ENCODE peak calls at places on chromosomes 4 and X, in five cellular contexts. L is H9, P is neuronal stem cell, R is H1, W is trophoblast cell. K is an unnamed sample.

GRCh38 chrX:107565916-107566602 is 62.3 kb upstream of the PRPS1 start:
- DNase-seq in L (peak), P (peak), R (no peak), W (no peak), K (peak)

GRCh38 chr4:16337936-16338335 is 111.7 kb upstream of the TAPT1 start:
- DNase-seq in P (no peak), L (no peak), W (no peak), R (no peak), K (no peak)

GRCh38 chr4:48340276-48340904 is 939 bp upstream of the SLAIN2 start:
- DNase-seq in W (peak), L (no peak), P (peak), R (no peak), K (peak)

GRCh38 chr4:8920969-8921368 is 49.3 kb upstream of the HMX1 start:
- DNase-seq in P (no peak), R (no peak), W (no peak), L (no peak), K (no peak)

GRCh38 chrX:41441934-41442823 is 5.0 kb upstream of the NYX start:
- DNase-seq in P (peak), W (peak), L (peak), R (peak), K (peak)

GRCh38 chr4:128358231-128358902 is 70.8 kb upstream of the PGRMC2 start:
- DNase-seq in L (no peak), W (peak), R (no peak), P (no peak), K (peak)

GRCh38 chr4:176566769-176567168 is 226.0 kb downstream of the VEGFC start:
- DNase-seq in L (no peak), R (no peak), P (no peak), W (no peak), K (no peak)

GRCh38 chrX:120549483-120550452 is 11.0 kb downstream of the CUL4B start:
- DNase-seq in P (no peak), R (no peak), L (no peak), W (peak), K (peak)

GRCh38 chr4:185020293-185020808 is 2.1 kb downstream of the HELT start:
- DNase-seq in L (peak), R (no peak), W (no peak), P (no peak), K (no peak)

GRCh38 chr4:185020863-185021761 is 2.8 kb downstream of the HELT start:
- DNase-seq in R (no peak), P (no peak), L (no peak), W (no peak), K (no peak)

GRCh38 chr4:185018834-185019450 is 652 bp downstream of the HELT start:
- DNase-seq in L (peak), P (no peak), W (no peak), R (no peak), K (peak)

GRCh38 chr4:185017964-185018772 is at the start of gene HELT:
- DNase-seq in W (no peak), P (no peak), L (peak), R (no peak), K (no peak)

GRCh38 chr4:185019451-185020292 is 1.4 kb downstream of the HELT start:
- DNase-seq in P (no peak), W (no peak), R (no peak), L (peak), K (no peak)
- H3K4me2 ChIP-seq in P (peak), W (peak), R (peak), L (peak), K (no peak)

DNA sequence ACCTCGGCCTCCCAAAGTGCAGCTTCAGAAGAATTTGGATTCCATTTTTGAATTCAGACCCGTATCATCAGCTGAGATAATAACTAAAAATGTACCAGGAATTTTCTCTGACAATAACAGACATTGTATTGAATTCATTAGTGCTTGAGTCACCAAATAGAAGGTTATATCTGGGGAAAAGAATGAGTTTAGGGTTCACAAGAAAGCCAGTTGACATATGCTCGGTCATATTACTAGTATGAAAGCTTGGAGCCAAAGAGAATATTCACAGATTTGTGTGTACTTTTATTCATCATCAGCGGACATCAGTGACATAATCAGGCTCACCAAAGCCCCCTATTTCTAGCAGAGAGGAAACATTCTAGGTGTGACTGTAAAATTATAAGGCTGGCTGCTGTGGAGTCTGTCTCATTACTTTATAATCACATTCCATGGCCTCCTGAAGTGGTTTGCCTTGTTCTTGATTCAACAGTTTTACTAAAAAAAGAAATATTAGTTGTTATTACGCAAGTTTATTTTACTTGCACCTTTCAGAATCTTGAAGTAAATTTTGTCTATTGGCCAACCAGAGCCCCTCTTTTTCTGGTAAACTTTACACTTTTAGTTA is 14.6 kb upstream of the DCTD start:
- DNase-seq in P (no peak), W (no peak), R (no peak), L (no peak), K (no peak)
- H2BK12ac ChIP-seq in P (no peak), W (no peak), R (no peak), L (no peak), K (no peak)

DNA sequence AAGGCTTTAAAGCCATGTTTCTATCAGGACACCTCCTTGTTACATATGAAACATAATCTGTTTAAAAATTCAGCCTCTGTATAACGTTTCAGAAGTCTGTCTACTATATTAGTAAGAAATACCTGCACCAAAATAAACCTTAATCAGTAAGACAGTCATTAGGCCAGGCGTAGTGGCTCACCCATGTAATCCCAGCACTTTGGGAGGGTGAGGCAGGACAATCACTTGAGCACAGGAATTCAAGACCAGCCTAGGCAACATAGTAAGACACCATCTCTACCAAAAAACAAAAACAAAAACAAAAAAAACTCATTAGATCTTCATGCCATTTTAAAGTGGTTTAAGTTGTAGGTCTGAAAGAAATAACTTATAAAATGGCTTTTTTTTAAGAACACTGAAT is 107.5 kb upstream of the STIM2 start:
- DNase-seq in P (no peak), L (no peak), W (no peak), R (no peak), K (no peak)
- H3K4ac ChIP-seq in P (no peak), L (no peak), W (no peak), R (no peak), K (no peak)

DNA sequence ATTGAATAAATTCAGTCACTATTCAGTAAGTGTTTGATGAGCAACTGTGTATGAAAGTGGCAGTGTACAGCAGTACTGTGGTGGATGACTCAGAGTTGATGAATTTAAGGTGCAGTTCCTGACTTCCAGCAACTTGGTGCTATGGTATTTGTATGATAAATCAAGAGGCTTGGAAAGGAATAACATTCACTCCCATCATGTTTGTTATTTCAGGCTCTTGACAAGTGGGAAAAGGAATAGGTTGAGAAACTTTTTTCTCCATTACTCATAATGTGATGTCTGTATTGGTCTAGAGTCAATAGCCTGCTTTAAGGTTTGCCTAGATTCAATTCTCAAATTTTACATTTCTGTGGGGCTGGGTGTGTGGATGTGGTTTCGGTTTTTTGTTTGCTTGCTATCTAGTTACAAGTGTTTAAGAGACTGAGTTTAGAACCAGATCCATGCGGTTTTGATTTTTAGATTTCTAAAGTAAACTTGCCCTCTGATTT is 35.1 kb upstream of the CYP2U1 start:
- DNase-seq in L (no peak), R (no peak), P (no peak), W (peak), K (peak)
- H3K4me2 ChIP-seq in L (no peak), R (no peak), P (no peak), W (no peak), K (peak)

GRCh38 chrX:33087411-33087810 is 123.9 kb downstream of the DMD start:
- DNase-seq in W (no peak), R (no peak), P (no peak), L (no peak), K (no peak)
- H2BK12ac ChIP-seq in W (no peak), R (no peak), P (no peak), L (no peak), K (no peak)